ENCODE peak calls at places on chromosomes 4 and X, in seven cellular contexts. J, W, G, R, K, T and U are unnamed samples.
A peak's percentile ranks its signal among the peaks of the same experiment; 100 is the strongest.

GRCh38 chr4:52234539-52235174 is 183.6 kb downstream of the SPATA18 start:
- DNase-seq in J (peak; percentile 41), W (no peak), G (peak; percentile 56), R (peak; percentile 54), K (peak; percentile 64), T (no peak), U (no peak)

GRCh38 chr4:28228575-28228974 is 1367.9 kb downstream of the STIM2 start:
- DNase-seq in J (no peak), W (no peak), G (peak; percentile 72), R (no peak), K (peak; percentile 10), T (no peak), U (no peak)

GRCh38 chr4:2848449-2848848 is 4.8 kb downstream of the ADD1 start:
- DNase-seq in J (peak; percentile 16), W (no peak), G (no peak), R (no peak), K (no peak), T (no peak), U (no peak)

GRCh38 chr4:102420563-102421221 is 75.4 kb upstream of the SLC39A8 start:
- DNase-seq in J (peak; percentile 39), W (no peak), G (peak; percentile 66), R (no peak), K (no peak), T (no peak), U (no peak)

GRCh38 chr4:136812100-136812880 is 720.0 kb downstream of the PCDH18 start:
- DNase-seq in J (no peak), W (no peak), G (no peak), R (no peak), K (no peak), T (no peak), U (no peak)

GRCh38 chr4:8910100-8910821 is 38.6 kb upstream of the HMX1 start:
- DNase-seq in J (no peak), W (no peak), G (no peak), R (peak; percentile 14), K (no peak), T (peak; percentile 21), U (no peak)

GRCh38 chr4:183388777-183389176 is 55.7 kb upstream of the CDKN2AIP start:
- DNase-seq in J (no peak), W (no peak), G (no peak), R (no peak), K (no peak), T (no peak), U (no peak)

GRCh38 chrX:125172531-125172930 is 147.1 kb upstream of the TEX13C start:
- DNase-seq in J (no peak), W (no peak), G (no peak), R (no peak), K (no peak), T (no peak), U (no peak)

GRCh38 chrX:138865093-138865649 is 153.7 kb upstream of the FGF13 start:
- DNase-seq in J (no peak), W (no peak), G (no peak), R (no peak), K (no peak), T (no peak), U (no peak)

GRCh38 chrX:11704725-11705495 is 39.2 kb upstream of the ARHGAP6 start:
- DNase-seq in J (no peak), W (no peak), G (no peak), R (peak; percentile 14), K (no peak), T (no peak), U (no peak)

GRCh38 chrX:8845060-8845459 is 43.9 kb upstream of the FAM9A start:
- DNase-seq in J (no peak), W (no peak), G (peak; percentile 83), R (no peak), K (no peak), T (no peak), U (no peak)

GRCh38 chr4:86934147-86934771 is 552 bp upstream of the AFF1 start:
- DNase-seq in J (no peak), W (no peak), G (no peak), R (no peak), K (no peak), T (no peak), U (no peak)

GRCh38 chrX:23935116-23935515 is 27.3 kb downstream of the CXorf58 start:
- DNase-seq in J (no peak), W (no peak), G (no peak), R (no peak), K (no peak), T (no peak), U (no peak)

GRCh38 chrX:24491741-24492140 is 26.7 kb downstream of the PDK3 start:
- DNase-seq in J (no peak), W (no peak), G (no peak), R (no peak), K (no peak), T (no peak), U (no peak)

GRCh38 chr4:54234497-54235205 is 5.6 kb downstream of the PDGFRA start:
- DNase-seq in J (no peak), W (no peak), G (no peak), R (no peak), K (no peak), T (no peak), U (no peak)

GRCh38 chr4:31360786-31361185 is 640.6 kb downstream of the PCDH7 start:
- DNase-seq in J (no peak), W (no peak), G (peak; percentile 99), R (no peak), K (peak; percentile 8), T (no peak), U (no peak)

GRCh38 chr4:1045595-1046201 is 34.3 kb downstream of the FGFRL1 start:
- DNase-seq in J (no peak), W (no peak), G (no peak), R (no peak), K (no peak), T (no peak), U (no peak)

GRCh38 chrX:152600853-152601635 is 36.7 kb upstream of the GABRQ start:
- DNase-seq in J (no peak), W (no peak), G (no peak), R (peak; percentile 16), K (no peak), T (no peak), U (no peak)

GRCh38 chrX:138986235-138986634 is 274.7 kb upstream of the FGF13 start:
- DNase-seq in J (peak; percentile 4), W (no peak), G (no peak), R (no peak), K (no peak), T (no peak), U (no peak)

GRCh38 chr4:105460306-105460705 is 13.6 kb downstream of the PPA2 start:
- DNase-seq in J (no peak), W (no peak), G (no peak), R (no peak), K (no peak), T (no peak), U (no peak)

GRCh38 chrX:40262641-40263560 is 165.1 kb upstream of the BCOR start:
- DNase-seq in J (peak; percentile 29), W (no peak), G (peak; percentile 60), R (no peak), K (peak; percentile 32), T (no peak), U (no peak)

GRCh38 chr4:40241936-40242590 is 45.2 kb downstream of the RHOH start:
- DNase-seq in J (no peak), W (peak; percentile 52), G (no peak), R (no peak), K (no peak), T (peak; percentile 44), U (no peak)

GRCh38 chrX:53476371-53476770 is 42.2 kb upstream of the HSD17B10 start:
- DNase-seq in J (peak; percentile 90), W (no peak), G (no peak), R (no peak), K (no peak), T (no peak), U (no peak)

GRCh38 chr4:54316139-54316538 is 87.0 kb downstream of the PDGFRA start:
- DNase-seq in J (no peak), W (no peak), G (no peak), R (no peak), K (no peak), T (no peak), U (no peak)

GRCh38 chr4:1051472-1051871 is 40.0 kb downstream of the FGFRL1 start:
- DNase-seq in J (no peak), W (no peak), G (no peak), R (no peak), K (no peak), T (peak; percentile 28), U (no peak)

GRCh38 chr4:107472265-107472948 is 247.6 kb downstream of the PAPSS1 start:
- DNase-seq in J (no peak), W (no peak), G (no peak), R (no peak), K (no peak), T (no peak), U (no peak)

GRCh38 chrX:133323450-133323849 is 91.8 kb downstream of the GPC4 start:
- DNase-seq in J (no peak), W (no peak), G (no peak), R (no peak), K (peak; percentile 5), T (no peak), U (no peak)

GRCh38 chrX:130247996-130248395 is 20.7 kb downstream of the ZNF280C start:
- DNase-seq in J (no peak), W (no peak), G (no peak), R (no peak), K (no peak), T (no peak), U (no peak)

GRCh38 chr4:147760695-147761094 is 28.8 kb downstream of the ARHGAP10 start:
- DNase-seq in J (no peak), W (no peak), G (no peak), R (no peak), K (no peak), T (no peak), U (no peak)

GRCh38 chr4:168449740-168450442 is 30.4 kb downstream of the DDX60L start:
- DNase-seq in J (peak; percentile 40), W (peak; percentile 14), G (peak; percentile 83), R (no peak), K (no peak), T (no peak), U (no peak)

GRCh38 chr4:30837131-30837539 is 117.0 kb downstream of the PCDH7 start:
- DNase-seq in J (no peak), W (no peak), G (no peak), R (peak; percentile 47), K (peak; percentile 21), T (no peak), U (no peak)

GRCh38 chr4:52657630-52658501 is 1.2 kb downstream of the USP46 start:
- DNase-seq in J (peak; percentile 24), W (no peak), G (peak; percentile 67), R (peak; percentile 60), K (peak; percentile 77), T (no peak), U (no peak)

GRCh38 chr4:164438321-164438720 is 315.6 kb upstream of the SMIM31 start:
- DNase-seq in J (peak; percentile 66), W (no peak), G (peak; percentile 40), R (no peak), K (no peak), T (no peak), U (no peak)

GRCh38 chrX:101395789-101396188 is 5.0 kb downstream of the RPL36A start:
- DNase-seq in J (no peak), W (no peak), G (peak; percentile 40), R (no peak), K (no peak), T (no peak), U (no peak)

GRCh38 chr4:17335371-17335770 is 176.5 kb downstream of the QDPR start:
- DNase-seq in J (no peak), W (peak; percentile 10), G (no peak), R (no peak), K (no peak), T (no peak), U (no peak)

GRCh38 chrX:66200855-66201795 is 37.1 kb downstream of the HEPH start:
- DNase-seq in J (no peak), W (no peak), G (peak; percentile 17), R (no peak), K (peak; percentile 23), T (no peak), U (no peak)

GRCh38 chr4:3419836-3420605 is 21.7 kb upstream of the HGFAC start:
- DNase-seq in J (no peak), W (no peak), G (no peak), R (no peak), K (no peak), T (no peak), U (no peak)